ENCODE peak calls at places on chromosomes 16 and 17, in four cellular contexts. G, U, A and P are unnamed samples.

GRCh38 chr16:69921125-69921524 is 30.0 kb upstream of the CLEC18A start:
- DNase-seq in G (no peak), A (no peak), U (no peak), P (no peak)

GRCh38 chr17:57366558-57367351 is 110.4 kb downstream of the MSI2 start:
- DNase-seq in U (no peak), A (no peak), G (no peak), P (no peak)

GRCh38 chr17:50935201-50936124 is 69.3 kb upstream of the TOB1 start:
- DNase-seq in G (peak; percentile 88), U (no peak), A (peak; percentile 84), P (no peak)

GRCh38 chr17:21452377-21453143 is 76.4 kb downstream of the KCNJ12 start:
- DNase-seq in G (peak; percentile 52), A (peak; percentile 83), U (peak; percentile 54), P (no peak)

GRCh38 chr17:60664022-60664421 is 13.6 kb upstream of the BCAS3 start:
- DNase-seq in A (no peak), G (no peak), U (no peak), P (no peak)

GRCh38 chr16:82631701-82632685 is 5.2 kb downstream of the CDH13 start:
- DNase-seq in U (peak; percentile 30), A (no peak), G (peak; percentile 20), P (no peak)

GRCh38 chr16:12311887-12312286 is 335.4 kb downstream of the SNX29 start:
- DNase-seq in A (no peak), G (no peak), U (no peak), P (no peak)

GRCh38 chr16:48836641-48837040 is 226.7 kb upstream of the N4BP1 start:
- DNase-seq in A (no peak), G (no peak), U (no peak), P (no peak)

GRCh38 chr17:61757168-61757567 is 106.2 kb downstream of the BRIP1 start:
- DNase-seq in A (no peak), G (no peak), U (no peak), P (no peak)

GRCh38 chr16:1028524-1029258 is 43.9 kb upstream of the SSTR5 start:
- DNase-seq in A (no peak), G (no peak), U (no peak), P (no peak)

GRCh38 chr16:4239020-4239419 is 2.9 kb downstream of the SRL start:
- DNase-seq in U (no peak), A (no peak), G (no peak), P (no peak)

GRCh38 chr17:14670861-14671260 is 370.0 kb downstream of the HS3ST3B1 start:
- DNase-seq in G (no peak), A (no peak), U (no peak), P (no peak)

GRCh38 chr16:57764341-57765159 is 29.0 kb downstream of the KATNB1 start:
- DNase-seq in G (peak; percentile 32), U (peak; percentile 56), A (no peak), P (peak; percentile 79)

GRCh38 chr16:84293406-84293805 is 1.3 kb upstream of the WFDC1 start:
- DNase-seq in G (no peak), U (no peak), A (no peak), P (no peak)

GRCh38 chr17:41116292-41116691 is 1.9 kb downstream of the KRTAP4-11 start:
- DNase-seq in U (no peak), G (no peak), A (no peak), P (no peak)

GRCh38 chr16:88341551-88342290 is 41.0 kb upstream of the ZNF469 start:
- DNase-seq in G (peak; percentile 5), A (no peak), U (no peak), P (no peak)

GRCh38 chr16:35208001-35208935 is 1748.9 kb downstream of the TP53TG3F start:
- DNase-seq in U (no peak), G (no peak), A (peak; percentile 68), P (no peak)

GRCh38 chr16:2831203-2831602 is 1.1 kb downstream of the ZG16B start:
- DNase-seq in U (no peak), G (no peak), A (peak; percentile 41), P (no peak)

GRCh38 chr16:17101646-17102045 is 369.1 kb downstream of the XYLT1 start:
- DNase-seq in U (peak; percentile 12), G (no peak), A (no peak), P (no peak)

GRCh38 chr16:81349608-81350305 is 35.0 kb downstream of the GAN start:
- DNase-seq in A (no peak), G (no peak), U (no peak), P (no peak)

GRCh38 chr16:19386555-19386954 is 31.1 kb upstream of the TMC5 start:
- DNase-seq in A (no peak), U (no peak), G (no peak), P (no peak)

GRCh38 chr16:19210968-19211367 is 42.9 kb downstream of the SYT17 start:
- DNase-seq in U (no peak), G (no peak), A (peak; percentile 77), P (peak; percentile 62)

GRCh38 chr17:80766290-80766689 is 221.7 kb downstream of the RPTOR start:
- DNase-seq in A (no peak), G (no peak), U (no peak), P (no peak)
- TF ChIP-seq CTCF in A (no peak), G (no peak), U (no peak), P (no peak)

GRCh38 chr17:18980682-18981384 is 23.7 kb downstream of the FAM83G start:
- DNase-seq in A (no peak), U (no peak), G (no peak), P (no peak)

GRCh38 chr17:18977646-18978045 is 25.7 kb downstream of the SLC5A10 start:
- DNase-seq in G (no peak), U (no peak), A (no peak), P (no peak)

GRCh38 chr17:18978050-18978449 is 26.1 kb downstream of the SLC5A10 start:
- DNase-seq in G (no peak), A (no peak), U (no peak), P (no peak)

GRCh38 chr17:18977021-18977420 is 25.1 kb downstream of the SLC5A10 start:
- DNase-seq in G (no peak), A (no peak), U (no peak), P (no peak)

DNA sequence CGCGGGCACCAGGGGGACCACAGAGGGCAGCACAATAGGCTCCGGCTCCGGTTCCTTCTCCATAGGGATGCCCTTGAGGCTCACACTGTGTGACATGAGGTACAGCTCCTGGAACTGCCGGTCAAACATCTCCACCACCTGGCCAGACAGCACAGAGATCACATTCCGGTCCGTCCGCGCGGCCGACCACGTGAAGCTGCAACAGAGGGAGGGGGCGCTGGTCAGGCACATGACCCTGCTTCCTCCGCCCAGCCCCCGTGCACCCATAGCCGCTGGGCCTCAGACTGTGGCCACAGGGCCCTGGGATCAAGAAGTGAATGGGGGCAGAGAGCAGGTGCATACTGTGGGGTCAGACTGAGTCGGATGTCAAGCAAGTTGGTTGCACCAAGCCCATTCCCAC is 25.9 kb downstream of the FAM83G start:
- DNase-seq in U (no peak), A (no peak), G (no peak), P (no peak)
- TF ChIP-seq CTCF in U (no peak), A (no peak), G (no peak), P (no peak)

DNA sequence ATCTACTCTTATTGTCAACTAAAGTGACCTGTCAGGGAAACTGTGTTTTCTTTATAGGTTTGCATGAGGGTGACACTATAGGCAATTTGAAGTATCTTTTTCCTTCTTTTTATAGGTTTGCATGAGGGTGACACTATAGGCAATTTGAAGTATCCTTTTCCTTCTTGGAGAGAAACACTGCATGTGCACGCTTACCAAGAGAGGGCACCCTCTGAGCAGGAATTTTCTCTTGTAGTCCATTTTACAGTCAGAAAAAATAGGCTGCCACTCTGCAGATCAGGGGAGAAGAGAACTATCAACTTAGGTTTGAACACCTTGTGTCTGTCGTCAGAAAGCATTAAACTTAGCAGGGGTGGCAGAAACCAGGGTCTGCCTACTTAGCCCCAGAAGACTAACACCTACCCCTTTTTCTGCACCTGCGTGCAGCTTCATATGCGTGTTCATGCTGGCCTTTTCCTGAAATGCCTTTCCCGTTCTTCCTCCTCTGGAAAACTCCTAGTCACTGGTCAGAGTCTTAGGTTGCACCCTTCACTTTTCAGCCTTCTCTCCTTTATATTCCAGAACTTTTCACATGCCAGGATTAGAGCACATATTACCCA is 16.4 kb upstream of the SMIM36 start:
- DNase-seq in U (peak; percentile 13), A (no peak), G (no peak), P (peak; percentile 29)
- TF ChIP-seq CTCF in U (no peak), A (peak; percentile 26), G (peak; percentile 70), P (peak; percentile 41)

GRCh38 chr17:75707096-75707720 is 14.1 kb upstream of the ITGB4 start:
- DNase-seq in G (peak; percentile 39), U (no peak), A (peak; percentile 87), P (no peak)

GRCh38 chr17:75704963-75705875 is 16.0 kb upstream of the ITGB4 start:
- DNase-seq in U (no peak), A (no peak), G (no peak), P (no peak)

GRCh38 chr17:75703591-75703990 is 17.7 kb upstream of the ITGB4 start:
- DNase-seq in G (no peak), A (no peak), U (no peak), P (no peak)

GRCh38 chr17:75703191-75703590 is 18.1 kb upstream of the ITGB4 start:
- DNase-seq in U (no peak), G (no peak), A (no peak), P (no peak)

DNA sequence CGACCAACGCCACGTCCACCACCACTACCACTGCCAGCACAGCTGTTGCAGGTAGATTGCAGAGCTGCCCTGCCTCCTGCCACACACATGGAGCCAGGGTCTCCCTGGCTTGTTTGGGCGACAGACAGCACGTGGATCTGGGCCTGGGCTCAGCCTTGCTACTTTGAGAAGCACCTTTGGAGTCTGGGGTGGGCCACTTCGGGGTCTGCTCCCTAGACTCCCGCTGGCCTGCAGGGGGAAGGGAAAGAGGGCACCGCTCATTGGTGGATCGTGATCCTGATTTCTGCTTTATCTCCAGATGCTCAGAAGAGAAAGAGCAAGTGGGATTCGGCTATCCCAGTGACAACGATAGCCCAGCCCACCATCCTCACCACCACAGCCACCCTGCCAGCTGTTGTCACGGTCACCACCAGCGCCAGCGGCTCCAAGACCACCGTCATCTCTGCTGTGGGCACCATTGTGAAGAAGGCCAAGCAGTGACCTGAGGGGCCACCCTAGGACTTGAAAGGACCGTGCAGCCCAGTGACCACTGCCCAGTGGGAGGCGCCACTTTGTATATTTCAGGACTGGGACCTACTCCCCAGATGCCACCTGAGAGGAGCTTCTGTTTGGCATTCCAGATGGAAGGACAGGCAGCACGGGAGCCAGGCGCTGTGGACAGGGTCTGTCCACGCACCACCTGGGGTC is 15.1 kb upstream of the ITGB4 start:
- DNase-seq in U (no peak), A (no peak), G (no peak), P (no peak)
- TF ChIP-seq CTCF in U (no peak), A (no peak), G (no peak), P (no peak)

DNA sequence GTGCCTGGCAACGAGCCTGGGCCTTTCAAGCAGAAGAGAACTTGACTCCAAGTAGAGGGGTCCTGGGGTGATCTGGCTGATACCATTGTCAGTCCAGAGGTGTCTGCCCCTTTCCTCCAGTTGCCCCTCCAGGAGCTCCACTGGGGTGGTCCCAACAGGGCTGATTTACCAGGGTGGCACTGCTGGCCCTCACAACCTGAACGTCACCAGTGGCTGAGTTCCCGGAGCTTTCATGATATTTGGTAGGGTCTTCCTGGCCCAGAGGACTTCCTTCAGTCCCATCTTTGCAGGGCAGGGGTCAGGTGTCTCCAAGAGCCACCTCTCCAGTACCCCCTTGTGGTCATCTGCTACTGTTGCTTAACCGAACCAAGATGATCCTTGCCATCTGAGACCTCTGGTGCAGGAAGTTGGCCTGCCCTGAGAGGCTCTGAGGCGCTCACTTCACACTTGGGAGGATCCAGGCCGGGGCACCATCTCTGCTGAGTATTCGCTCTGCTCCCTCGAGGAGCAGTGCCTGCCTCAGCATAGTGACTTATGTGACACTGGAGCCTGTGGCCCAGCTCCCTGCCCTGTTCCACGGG is 3.5 kb downstream of the LIMD2 start:
- DNase-seq in U (peak; percentile 64), G (no peak), A (peak; percentile 88), P (peak; percentile 66)
- TF ChIP-seq CTCF in U (peak; percentile 47), G (peak; percentile 34), A (peak; percentile 54), P (peak; percentile 15)

GRCh38 chr17:27981978-27982377 is 60.5 kb upstream of the NLK start:
- DNase-seq in G (no peak), U (no peak), A (no peak), P (no peak)
- TF ChIP-seq CTCF in G (no peak), U (no peak), A (no peak), P (no peak)